ENCODE peak calls at places on chromosome 13, in four cellular contexts. Z, F, B and U are unnamed samples.

GRCh38 chr13:44537238-44537637 is 38.9 kb downstream of the TSC22D1 start:
- DNase-seq in Z (no peak), F (no peak), B (no peak), U (no peak)

GRCh38 chr13:80131204-80131603 is 209.7 kb downstream of the SPRY2 start:
- DNase-seq in Z (peak), F (no peak), B (peak), U (peak)

GRCh38 chr13:100269837-100270236 is 180.9 kb downstream of the PCCA start:
- DNase-seq in Z (peak), F (peak), B (peak), U (peak)

GRCh38 chr13:78960881-78961280 is 301.9 kb upstream of the OBI1 start:
- DNase-seq in Z (peak), F (no peak), B (no peak), U (no peak)

GRCh38 chr13:27622881-27623280 is 1.2 kb downstream of the POLR1D start:
- DNase-seq in Z (no peak), F (no peak), B (peak), U (no peak)

GRCh38 chr13:111359930-111360329 is 39.5 kb downstream of the TEX29 start:
- DNase-seq in Z (no peak), F (no peak), B (no peak), U (no peak)

GRCh38 chr13:43377149-43377548 is 353.8 kb downstream of the DNAJC15 start:
- DNase-seq in Z (no peak), F (no peak), B (peak), U (peak)

GRCh38 chr13:54144809-54145208 is 1116.2 kb downstream of the OLFM4 start:
- DNase-seq in Z (no peak), F (no peak), B (no peak), U (no peak)

GRCh38 chr13:19056984-19057490 is 124.6 kb downstream of the TUBA3C start:
- DNase-seq in Z (peak), F (no peak), B (no peak), U (no peak)

GRCh38 chr13:100240109-100240779 is 151.4 kb downstream of the PCCA start:
- DNase-seq in Z (no peak), F (no peak), B (no peak), U (no peak)

GRCh38 chr13:85543144-85543543 is 256.1 kb downstream of the SLITRK6 start:
- DNase-seq in Z (no peak), F (peak), B (peak), U (peak)

GRCh38 chr13:108496364-108497215 is 132.8 kb upstream of the MYO16 start:
- DNase-seq in Z (no peak), F (no peak), B (peak), U (peak)

GRCh38 chr13:108495686-108496363 is 133.6 kb upstream of the MYO16 start:
- DNase-seq in Z (peak), F (no peak), B (peak), U (no peak)

GRCh38 chr13:108494991-108495661 is 134.3 kb upstream of the MYO16 start:
- DNase-seq in Z (no peak), F (no peak), B (peak), U (no peak)
- H3K4me3 ChIP-seq in Z (peak), F (peak), B (no peak), U (no peak)

DNA sequence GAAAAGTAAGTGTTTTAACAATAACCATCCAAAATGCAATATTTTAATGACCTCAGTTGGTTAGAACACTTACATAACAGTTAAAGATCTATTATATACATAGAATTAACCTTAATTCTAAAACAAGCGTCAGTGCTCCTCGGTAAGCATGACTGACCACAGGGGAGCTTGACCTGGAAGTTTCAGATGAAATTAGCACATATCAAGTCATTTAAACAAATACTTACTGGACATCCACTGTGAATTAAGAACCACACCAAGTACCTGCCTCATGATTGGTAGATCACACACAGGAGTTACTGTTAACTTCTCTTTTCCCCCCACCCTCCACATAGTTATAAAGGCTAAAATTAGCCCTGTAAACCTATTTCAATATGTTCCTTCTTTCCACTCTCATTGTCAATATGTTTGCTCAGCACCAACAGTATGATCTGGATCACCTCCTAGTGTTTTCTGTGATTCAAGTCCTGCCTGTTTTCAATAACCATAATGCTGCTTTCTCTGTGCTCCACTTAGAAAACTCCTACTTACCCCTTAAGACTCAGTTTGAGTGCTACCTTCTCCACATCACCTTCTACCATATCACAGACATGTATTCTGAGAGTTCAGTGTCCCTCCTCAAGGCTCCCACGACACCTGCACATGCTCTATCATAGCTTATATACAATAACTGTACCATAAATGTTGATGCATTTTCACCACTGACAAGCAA is 209.0 kb downstream of the VWA8 start:
- DNase-seq in Z (no peak), F (no peak), B (no peak), U (no peak)
- H3K4me3 ChIP-seq in Z (no peak), F (no peak), B (no peak), U (no peak)

DNA sequence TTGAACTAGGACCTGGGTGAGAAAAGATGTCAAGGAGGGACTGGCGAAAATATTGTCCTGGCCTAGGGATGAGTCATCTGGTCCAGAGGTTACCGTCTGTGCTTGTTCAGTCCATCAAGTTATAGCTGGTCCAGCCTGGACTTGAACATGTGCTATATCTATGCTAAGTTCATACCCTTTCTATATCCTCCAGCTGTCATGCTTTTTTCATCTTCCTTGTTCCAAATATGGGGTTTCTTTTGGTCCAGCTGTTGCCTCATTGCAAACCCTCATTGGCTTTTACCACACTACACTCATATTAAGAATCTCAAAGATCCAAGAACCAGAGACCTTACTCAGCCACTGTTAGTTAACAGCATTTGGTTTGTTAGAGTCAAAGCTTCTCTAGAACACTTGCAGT is 19.1 kb upstream of the KLF12 start:
- DNase-seq in Z (no peak), F (no peak), B (no peak), U (no peak)
- H3K4me3 ChIP-seq in Z (no peak), F (no peak), B (no peak), U (no peak)

GRCh38 chr13:101415358-101416174 is 742 bp downstream of the NALCN start:
- DNase-seq in Z (peak), F (no peak), B (no peak), U (no peak)
- H3K4me3 ChIP-seq in Z (peak), F (peak), B (peak), U (no peak)

GRCh38 chr13:52851153-52851962 is 2.9 kb upstream of the PCDH8 start:
- DNase-seq in Z (peak), F (no peak), B (peak), U (peak)
- H3K4me3 ChIP-seq in Z (peak), F (peak), B (peak), U (peak)

DNA sequence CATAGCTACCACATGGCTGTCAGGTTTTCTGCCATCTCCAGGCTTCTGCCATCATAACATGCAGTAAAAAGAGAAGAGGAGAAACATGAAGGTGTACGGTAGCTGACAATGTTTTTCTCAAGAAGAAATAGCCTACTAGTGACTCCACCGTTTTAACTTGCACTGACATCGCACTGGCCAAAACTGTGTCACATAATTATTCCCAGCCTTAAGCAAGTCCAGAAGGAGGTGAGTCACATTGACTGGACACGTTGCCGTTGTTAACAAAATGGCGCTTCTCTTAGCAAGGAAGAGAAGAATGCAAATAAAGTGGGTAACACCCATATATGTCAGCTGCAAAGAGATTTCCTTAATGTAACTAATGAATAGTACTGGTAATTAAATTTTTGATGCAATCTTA is 810.4 kb upstream of the SLC10A2 start:
- DNase-seq in Z (no peak), F (no peak), B (peak), U (peak)
- H3K4me3 ChIP-seq in Z (no peak), F (no peak), B (no peak), U (no peak)

GRCh38 chr13:48574036-48574796 is 41.3 kb upstream of the RCBTB2 start:
- DNase-seq in Z (no peak), F (no peak), B (no peak), U (no peak)

GRCh38 chr13:48567521-48568331 is 34.8 kb upstream of the RCBTB2 start:
- DNase-seq in Z (no peak), F (no peak), B (peak), U (peak)

GRCh38 chr13:48570225-48570828 is 37.4 kb upstream of the RCBTB2 start:
- DNase-seq in Z (peak), F (no peak), B (no peak), U (no peak)

GRCh38 chr13:48573213-48573612 is 40.3 kb upstream of the RCBTB2 start:
- DNase-seq in Z (no peak), F (no peak), B (no peak), U (peak)

GRCh38 chr13:48571121-48571901 is 38.4 kb upstream of the RCBTB2 start:
- DNase-seq in Z (no peak), F (peak), B (peak), U (peak)
- H3K4me3 ChIP-seq in Z (no peak), F (no peak), B (peak), U (peak)

GRCh38 chr13:35479691-35480090 is 3.2 kb upstream of the MAB21L1 start:
- DNase-seq in Z (no peak), F (no peak), B (peak), U (no peak)

GRCh38 chr13:35478384-35479222 is 2.1 kb upstream of the MAB21L1 start:
- DNase-seq in Z (peak), F (no peak), B (peak), U (no peak)

GRCh38 chr13:35484384-35484783 is 7.9 kb upstream of the MAB21L1 start:
- DNase-seq in Z (no peak), F (no peak), B (peak), U (no peak)

GRCh38 chr13:35479223-35479536 is 2.7 kb upstream of the MAB21L1 start:
- DNase-seq in Z (no peak), F (no peak), B (peak), U (no peak)

GRCh38 chr13:35481777-35482176 is 5.3 kb upstream of the MAB21L1 start:
- DNase-seq in Z (no peak), F (no peak), B (peak), U (no peak)
- H3K4me3 ChIP-seq in Z (no peak), F (no peak), B (no peak), U (no peak)